ENCODE peak calls at places on chromosomes 7 and 10, in nine cellular contexts. E is stimulated activated CD8-positive, alpha-beta memory T cell treated with anti-CD3 and anti-CD28 coated beads, Interleukin-2, amount 100 ng/mL, for 48 hours; N is stimulated activated naive B cell treated with anti-CD40 and anti-IgM and Interleukin-4, amounts not matched to agents 10 μg/mL and 1 μg/mL and 100 μg/mL, for 72 hours; K is GM20000; O is SW 1271; L is activated CD4-positive, CD25-positive, alpha-beta regulatory T cell treated with anti-CD3 and anti-CD28 coated beads, Interleukin-2, amount 50 U/mL, for 72 hours; S is neural crest cell; W is stimulated activated CD4-positive, alpha-beta T cell treated with anti-CD3 and anti-CD28 coated beads, Interleukin-12 subunit alpha, Interleukin-12 subunit beta, amount 100 ng/mL, for 48 hours; Q is AG08395. C is an unnamed sample.

GRCh38 chr7:22979861-22980260 is 34.1 kb downstream of the HYCC1 start:
- DNase-seq in E (no peak), N (no peak), K (no peak), O (no peak), L (no peak), S (no peak), W (no peak), Q (no peak), C (no peak)

GRCh38 chr10:4503076-4503475 is 322.9 kb upstream of the AKR1E2 start:
- DNase-seq in E (no peak), N (no peak), K (no peak), O (no peak), L (no peak), S (no peak), W (no peak), Q (no peak), C (no peak)

GRCh38 chr10:36336315-36336714 is 694.2 kb upstream of the FZD8 start:
- DNase-seq in E (no peak), N (no peak), K (no peak), O (no peak), L (no peak), S (no peak), W (no peak), Q (peak; percentile 59), C (no peak)

GRCh38 chr10:96746503-96746902 is 26.2 kb upstream of the PIK3AP1 start:
- DNase-seq in E (no peak), N (no peak), K (no peak), O (no peak), L (no peak), S (no peak), W (no peak), Q (no peak), C (no peak)

GRCh38 chr10:32940321-32941264 is 17.4 kb downstream of the ITGB1 start:
- DNase-seq in E (no peak), N (no peak), K (no peak), O (no peak), L (no peak), S (no peak), W (no peak), Q (no peak), C (no peak)

GRCh38 chr7:74291535-74291934 is 2.3 kb downstream of the CLIP2 start:
- DNase-seq in E (no peak), N (no peak), K (no peak), O (no peak), L (no peak), S (no peak), W (no peak), Q (no peak), C (no peak)

GRCh38 chr7:1889556-1890181 is 219.6 kb downstream of the ELFN1 start:
- DNase-seq in E (no peak), N (no peak), K (no peak), O (no peak), L (no peak), S (no peak), W (no peak), Q (peak; percentile 84), C (no peak)

GRCh38 chr7:42125321-42125720 is 111.7 kb downstream of the GLI3 start:
- DNase-seq in E (no peak), N (no peak), K (no peak), O (no peak), L (no peak), S (no peak), W (no peak), Q (no peak), C (no peak)

GRCh38 chr10:128178319-128178937 is 52.2 kb upstream of the MKI67 start:
- DNase-seq in E (peak; percentile 15), N (peak; percentile 13), K (peak; percentile 36), O (no peak), L (peak; percentile 37), S (peak; percentile 29), W (peak; percentile 28), Q (peak; percentile 13), C (peak; percentile 10)

GRCh38 chr10:7488418-7488829 is 77.6 kb upstream of the SFMBT2 start:
- DNase-seq in E (no peak), N (no peak), K (no peak), O (no peak), L (no peak), S (no peak), W (no peak), Q (no peak), C (no peak)

GRCh38 chr7:159145544-159145891 is 851 bp upstream of the VIPR2 start:
- DNase-seq in E (no peak), N (no peak), K (no peak), O (no peak), L (no peak), S (no peak), W (no peak), Q (no peak), C (no peak)

GRCh38 chr7:97731736-97732370 is at the start of gene TAC1:
- DNase-seq in E (no peak), N (no peak), K (no peak), O (no peak), L (no peak), S (peak; percentile 20), W (no peak), Q (no peak), C (no peak)

GRCh38 chr7:127708788-127709187 is 56.8 kb downstream of the SND1 start:
- DNase-seq in E (peak; percentile 38), N (peak; percentile 44), K (peak; percentile 40), O (peak; percentile 11), L (peak; percentile 52), S (peak; percentile 79), W (peak; percentile 62), Q (peak; percentile 81), C (peak; percentile 30)

GRCh38 chr7:40221836-40222235 is 87.0 kb downstream of the SUGCT start:
- DNase-seq in E (no peak), N (no peak), K (no peak), O (peak; percentile 39), L (no peak), S (no peak), W (no peak), Q (peak; percentile 90), C (no peak)

GRCh38 chr7:84251183-84251845 is 56.7 kb upstream of the SEMA3A start:
- DNase-seq in E (no peak), N (no peak), K (no peak), O (no peak), L (no peak), S (no peak), W (no peak), Q (peak; percentile 48), C (peak; percentile 29)

GRCh38 chr7:81232084-81232799 is 313.4 kb upstream of the SEMA3C start:
- DNase-seq in E (no peak), N (no peak), K (no peak), O (no peak), L (no peak), S (no peak), W (no peak), Q (no peak), C (no peak)

GRCh38 chr10:30080161-30080560 is 20.8 kb upstream of the JCAD start:
- DNase-seq in E (no peak), N (no peak), K (no peak), O (no peak), L (no peak), S (no peak), W (no peak), Q (peak; percentile 47), C (no peak)

GRCh38 chr10:127694580-127695193 is 42.3 kb upstream of the FOXI2 start:
- DNase-seq in E (peak; percentile 19), N (peak; percentile 15), K (peak; percentile 31), O (no peak), L (peak; percentile 40), S (peak; percentile 66), W (peak; percentile 23), Q (no peak), C (peak; percentile 5)

GRCh38 chr10:6006991-6007390 is 29.6 kb upstream of the IL15RA start:
- DNase-seq in E (no peak), N (no peak), K (no peak), O (no peak), L (no peak), S (no peak), W (no peak), Q (no peak), C (no peak)

GRCh38 chr10:11178606-11179221 is 161.0 kb downstream of the CELF2 start:
- DNase-seq in E (peak; percentile 69), N (peak; percentile 69), K (peak; percentile 79), O (no peak), L (peak; percentile 70), S (no peak), W (peak; percentile 69), Q (peak; percentile 77), C (no peak)

GRCh38 chr7:157564518-157565177 is 227.8 kb downstream of the DNAJB6 start:
- DNase-seq in E (no peak), N (no peak), K (no peak), O (no peak), L (no peak), S (no peak), W (no peak), Q (no peak), C (no peak)

GRCh38 chr7:102916426-102916825 is 3.6 kb downstream of the LRRC17 start:
- DNase-seq in E (no peak), N (no peak), K (no peak), O (no peak), L (no peak), S (no peak), W (no peak), Q (peak; percentile 63), C (no peak)